ENCODE peak calls at places on chromosomes 1 and 21, in six cellular contexts. N is upper lobe of left lung, H is prostate gland, S is breast epithelium, P is Panc1, G is endothelial cell of umbilical vein. X is an unnamed sample.

GRCh38 chr1:42152119-42152518 is 1.1 kb upstream of the GUCA2B start:
- DNase-seq in N (no peak), G (no peak), P (no peak), H (peak; percentile 70), S (no peak), X (no peak)

GRCh38 chr1:112444269-112444668 is 48.3 kb downstream of the CTTNBP2NL start:
- DNase-seq in G (peak; percentile 84), P (no peak), N (no peak), H (no peak), S (no peak), X (no peak)

GRCh38 chr1:110630770-110631663 is 24.9 kb upstream of the KCNA2 start:
- DNase-seq in P (peak; percentile 17), G (peak; percentile 46), H (peak; percentile 66), S (peak; percentile 73), N (peak; percentile 80), X (peak; percentile 94)

GRCh38 chr1:82598816-82599215 is 798.1 kb downstream of the ADGRL2 start:
- DNase-seq in N (no peak), P (no peak), S (no peak), H (no peak), G (no peak), X (no peak)

GRCh38 chr1:227828773-227829172 is 13.3 kb downstream of the PRSS38 start:
- DNase-seq in S (no peak), P (no peak), G (no peak), H (no peak), N (no peak), X (no peak)

GRCh38 chr1:5632226-5632625 is 360.0 kb downstream of the NPHP4 start:
- DNase-seq in S (no peak), H (no peak), N (no peak), G (no peak), P (no peak), X (no peak)

GRCh38 chr1:147892216-147892615 is 10.4 kb upstream of the GJA8 start:
- DNase-seq in N (no peak), S (no peak), G (no peak), H (no peak), P (no peak), X (no peak)

GRCh38 chr1:10897981-10898728 is 101.7 kb upstream of the CASZ1 start:
- DNase-seq in N (no peak), G (no peak), P (no peak), S (no peak), H (no peak), X (no peak)

GRCh38 chr1:162566870-162567269 is 5.3 kb downstream of the UAP1 start:
- DNase-seq in P (no peak), H (no peak), S (no peak), G (no peak), N (no peak), X (no peak)

GRCh38 chr21:44391345-44392091 is 38.1 kb downstream of the TRPM2 start:
- DNase-seq in S (no peak), H (no peak), G (no peak), N (peak; percentile 75), P (no peak), X (no peak)

GRCh38 chr1:8203551-8203950 is 114.4 kb upstream of the SLC45A1 start:
- DNase-seq in S (no peak), P (no peak), H (no peak), N (no peak), G (no peak), X (peak; percentile 31)

GRCh38 chr1:184556665-184557064 is 169.8 kb downstream of the C1orf21 start:
- DNase-seq in P (no peak), N (no peak), G (no peak), H (no peak), S (no peak), X (no peak)

GRCh38 chr21:14617836-14618235 is 71.7 kb upstream of the SAMSN1 start:
- DNase-seq in N (no peak), G (no peak), S (no peak), P (no peak), H (no peak), X (no peak)

GRCh38 chr1:169109561-169110134 is 3.2 kb downstream of the ATP1B1 start:
- DNase-seq in S (peak; percentile 58), G (peak; percentile 68), H (peak; percentile 53), N (peak; percentile 89), P (peak; percentile 71), X (no peak)

GRCh38 chr1:74517599-74518051 is 5.2 kb upstream of the LRRC53 start:
- DNase-seq in H (no peak), G (no peak), S (no peak), P (no peak), N (no peak), X (no peak)

GRCh38 chr1:168585191-168585590 is 8.8 kb downstream of the XCL1 start:
- DNase-seq in N (no peak), G (no peak), P (no peak), H (no peak), S (no peak), X (no peak)

GRCh38 chr1:52502789-52503188 is 50.1 kb downstream of the TUT4 start:
- DNase-seq in S (no peak), P (no peak), H (no peak), G (no peak), N (no peak), X (no peak)

GRCh38 chr1:48229309-48229708 is 6.8 kb downstream of the SLC5A9 start:
- DNase-seq in P (no peak), S (no peak), G (no peak), H (no peak), N (no peak), X (no peak)

GRCh38 chr1:189206617-189207016 is 1271.0 kb downstream of the BRINP3 start:
- DNase-seq in P (no peak), N (no peak), S (no peak), G (no peak), H (no peak), X (no peak)

GRCh38 chr1:155983191-155984023 is 5.1 kb upstream of the ARHGEF2 start:
- DNase-seq in H (no peak), S (no peak), G (no peak), N (no peak), P (peak; percentile 98), X (no peak)

GRCh38 chr1:57910782-57911181 is 486.9 kb upstream of the DAB1 start:
- DNase-seq in P (no peak), H (no peak), S (no peak), N (no peak), G (no peak), X (no peak)

GRCh38 chr1:199279872-199280649 is 641.2 kb downstream of the PTPRC start:
- DNase-seq in N (no peak), S (no peak), G (no peak), P (no peak), H (no peak), X (no peak)

GRCh38 chr1:166164995-166165660 is 1.7 kb downstream of the FAM78B start:
- DNase-seq in S (no peak), P (no peak), G (peak; percentile 44), N (peak; percentile 22), H (peak; percentile 16), X (peak; percentile 80)

GRCh38 chr1:181083842-181084605 is 4.5 kb upstream of the IER5 start:
- DNase-seq in G (peak; percentile 71), S (no peak), N (peak; percentile 78), H (no peak), P (peak; percentile 67), X (peak; percentile 78)
- TF ChIP-seq CTCF in G (peak; percentile 29), S (peak; percentile 61), N (peak; percentile 60), H (no peak), P (peak; percentile 80), X (peak; percentile 62)

GRCh38 chr1:20485527-20486456 is at the start of gene CAMK2N1:
- DNase-seq in S (peak; percentile 73), G (peak; percentile 44), P (no peak), N (no peak), H (peak; percentile 39), X (peak; percentile 87)
- TF ChIP-seq POLR2AphosphoS5 in S (no peak), G (peak; percentile 22), P (no peak), N (no peak), H (no peak), X (peak; percentile 24)

DNA sequence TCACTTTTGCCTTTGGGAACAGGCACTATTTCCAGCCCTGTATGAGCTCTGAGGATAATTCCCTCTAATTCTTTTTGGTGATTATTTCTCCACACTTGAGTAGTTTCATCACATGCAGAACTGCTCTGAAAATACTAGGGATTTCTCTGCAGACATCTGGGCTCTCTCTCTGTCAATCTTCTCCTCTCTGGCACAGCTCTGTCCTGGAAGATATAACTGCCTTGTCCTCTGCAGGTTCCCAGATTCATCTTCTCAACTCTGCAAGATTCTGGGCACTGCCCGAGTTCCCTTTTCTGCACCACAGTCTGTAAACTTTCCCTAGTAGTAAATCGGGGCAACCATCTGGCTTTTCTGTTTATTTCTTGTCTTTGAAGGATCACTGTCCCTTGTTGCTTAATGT is 131.3 kb upstream of the FMN2 start:
- DNase-seq in S (no peak), G (no peak), N (no peak), H (no peak), P (no peak), X (no peak)
- TF ChIP-seq CTCF in S (no peak), G (no peak), N (no peak), H (no peak), P (no peak), X (no peak)

DNA sequence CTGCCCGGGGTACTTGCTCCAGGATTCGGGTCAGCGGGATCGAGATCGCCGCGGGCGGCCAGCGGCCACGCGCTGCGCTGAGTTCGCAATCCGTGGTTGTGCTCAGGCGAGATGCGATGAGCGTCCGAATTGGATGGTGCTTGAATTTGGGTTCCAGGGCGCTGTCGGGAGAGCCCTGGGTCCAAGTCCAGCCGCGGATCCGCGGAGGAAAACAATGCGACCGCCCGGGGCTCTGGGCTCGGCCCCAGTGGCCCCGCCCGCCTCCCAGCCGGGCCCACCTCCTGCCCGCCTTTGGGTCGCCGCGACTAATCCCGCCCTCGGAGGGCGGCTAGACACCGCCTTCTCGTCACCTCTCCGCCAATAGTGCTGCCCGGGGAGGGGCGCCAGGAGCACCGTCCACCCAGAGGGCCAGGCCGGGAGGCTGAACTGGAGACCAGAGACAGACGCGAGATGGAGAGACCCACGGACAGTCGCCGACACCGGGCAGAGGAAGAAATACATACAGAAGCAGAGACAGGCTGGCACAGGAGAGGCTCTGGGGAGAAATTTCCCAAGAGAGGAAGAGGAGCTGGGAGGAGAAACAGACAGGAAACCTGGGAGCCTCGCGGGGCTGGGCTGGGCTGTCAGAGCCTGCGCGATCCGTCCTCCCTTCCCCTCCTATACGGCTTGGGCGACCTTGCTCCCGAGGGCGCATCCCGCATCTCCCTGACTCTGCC is at the start of gene SEMA6C:
- DNase-seq in H (peak; percentile 94), P (no peak), N (peak; percentile 97), G (peak; percentile 95), S (peak; percentile 91), X (peak; percentile 98)
- TF ChIP-seq POLR2AphosphoS5 in H (peak; percentile 95), P (peak; percentile 44), N (peak; percentile 76), G (peak; percentile 84), S (peak; percentile 68), X (peak; percentile 90)

GRCh38 chr1:235093685-235094592 is 34.7 kb downstream of the TOMM20 start:
- DNase-seq in S (peak; percentile 71), H (peak; percentile 68), N (peak; percentile 85), P (no peak), G (peak; percentile 78), X (peak; percentile 93)
- TF ChIP-seq CTCF in S (peak; percentile 75), H (peak; percentile 77), N (peak; percentile 92), P (peak; percentile 91), G (peak; percentile 93), X (peak; percentile 90)

X was measured in spleen.